ENCODE peak calls at places on chromosomes 16 and 17, in nine cellular contexts. U is astrocyte of the spinal cord; Y is spleen; N is esophagus squamous epithelium; C is GM12878; I is stomach; K is activated CD8-positive, alpha-beta T cell treated with anti-CD3 and anti-CD28 coated beads for 36 hours; J is neural progenitor cell; T is heart left ventricle. G is an unnamed sample.

GRCh38 chr17:65537845-65538678 is 23.4 kb downstream of the AXIN2 start:
- DNase-seq in U (no peak), Y (peak; percentile 67), N (no peak), C (no peak), I (no peak), K (no peak), J (no peak), T (no peak), G (no peak)

GRCh38 chr17:72176902-72177660 is 56.3 kb downstream of the SOX9 start:
- DNase-seq in U (peak; percentile 26), Y (no peak), N (no peak), C (no peak), I (no peak), K (no peak), J (no peak), T (no peak), G (no peak)

GRCh38 chr17:20291076-20291475 is 176.3 kb downstream of the LGALS9B start:
- DNase-seq in U (no peak), Y (no peak), N (no peak), C (no peak), I (no peak), K (no peak), J (no peak), T (no peak), G (no peak)

GRCh38 chr17:42133461-42134041 is 10.9 kb downstream of the HSPB9 start:
- DNase-seq in U (no peak), Y (peak; percentile 89), N (no peak), C (no peak), I (no peak), K (peak; percentile 61), J (no peak), T (no peak), G (peak; percentile 38)

GRCh38 chr17:32519769-32520701 is 33.2 kb downstream of the CDK5R1 start:
- DNase-seq in U (peak; percentile 18), Y (peak; percentile 87), N (no peak), C (peak; percentile 52), I (peak; percentile 30), K (peak; percentile 81), J (peak; percentile 52), T (peak; percentile 26), G (no peak)

GRCh38 chr16:53837421-53837820 is 133.5 kb downstream of the FTO start:
- DNase-seq in U (no peak), Y (no peak), N (no peak), C (no peak), I (no peak), K (no peak), J (no peak), T (no peak), G (no peak)

GRCh38 chr17:77349976-77350830 is 209.4 kb downstream of the SEC14L1 start:
- DNase-seq in U (peak; percentile 67), Y (no peak), N (no peak), C (no peak), I (peak; percentile 18), K (no peak), J (no peak), T (no peak), G (no peak)

GRCh38 chr16:70577256-70577698 is 53.7 kb downstream of the SF3B3 start:
- DNase-seq in U (peak; percentile 68), Y (no peak), N (no peak), C (no peak), I (no peak), K (peak; percentile 26), J (no peak), T (peak; percentile 21), G (no peak)

GRCh38 chr16:13919330-13919682 is 648 bp upstream of the ERCC4 start:
- DNase-seq in U (peak; percentile 55), Y (no peak), N (no peak), C (no peak), I (no peak), K (peak; percentile 23), J (peak; percentile 42), T (no peak), G (no peak)

GRCh38 chr17:48002208-48002919 is 31.5 kb downstream of the CDK5RAP3 start:
- DNase-seq in U (peak; percentile 83), Y (no peak), N (no peak), C (peak; percentile 75), I (no peak), K (no peak), J (peak; percentile 48), T (peak; percentile 9), G (no peak)

GRCh38 chr17:1003972-1004768 is 7.2 kb downstream of the TIMM22 start:
- DNase-seq in U (no peak), Y (peak; percentile 72), N (no peak), C (no peak), I (peak; percentile 71), K (no peak), J (no peak), T (no peak), G (no peak)

GRCh38 chr17:78499715-78500540 is 77.3 kb downstream of the DNAH17 start:
- DNase-seq in U (no peak), Y (no peak), N (no peak), C (no peak), I (no peak), K (no peak), J (no peak), T (no peak), G (no peak)

GRCh38 chr16:15573274-15573895 is 69.6 kb downstream of the MARF1 start:
- DNase-seq in U (no peak), Y (no peak), N (no peak), C (no peak), I (no peak), K (no peak), J (no peak), T (no peak), G (no peak)

GRCh38 chr16:8905168-8905762 is 23.1 kb downstream of the LITAFD start:
- DNase-seq in U (peak; percentile 36), Y (no peak), N (no peak), C (no peak), I (no peak), K (no peak), J (peak; percentile 50), T (no peak), G (no peak)

GRCh38 chr17:17682737-17683675 is 1.7 kb downstream of the RAI1 start:
- DNase-seq in U (peak; percentile 90), Y (peak; percentile 89), N (no peak), C (no peak), I (peak; percentile 75), K (peak; percentile 87), J (peak; percentile 82), T (peak; percentile 79), G (peak; percentile 23)

GRCh38 chr17:57737450-57737849 is 7.6 kb downstream of the CCDC182 start:
- DNase-seq in U (no peak), Y (no peak), N (no peak), C (no peak), I (no peak), K (no peak), J (no peak), T (no peak), G (no peak)

GRCh38 chr17:57735230-57735629 is 9.9 kb downstream of the CCDC182 start:
- DNase-seq in U (no peak), Y (no peak), N (no peak), C (no peak), I (no peak), K (no peak), J (no peak), T (no peak), G (no peak)

GRCh38 chr17:57740225-57740528 is 4.9 kb downstream of the CCDC182 start:
- DNase-seq in U (no peak), Y (no peak), N (no peak), C (no peak), I (no peak), K (no peak), J (no peak), T (no peak), G (no peak)

GRCh38 chr17:57735707-57736106 is 9.4 kb downstream of the CCDC182 start:
- DNase-seq in U (no peak), Y (no peak), N (no peak), C (no peak), I (no peak), K (peak; percentile 24), J (peak; percentile 55), T (no peak), G (no peak)

GRCh38 chr17:57739402-57740224 is 5.5 kb downstream of the CCDC182 start:
- DNase-seq in U (no peak), Y (no peak), N (no peak), C (no peak), I (no peak), K (peak; percentile 18), J (peak; percentile 73), T (no peak), G (no peak)
- TF ChIP-seq CTCF in U (peak; percentile 37), Y (no peak), N (peak; percentile 35), C (peak; percentile 63), I (no peak), K (peak; percentile 58), J (peak; percentile 61), T (peak; percentile 44), G (no peak)

DNA sequence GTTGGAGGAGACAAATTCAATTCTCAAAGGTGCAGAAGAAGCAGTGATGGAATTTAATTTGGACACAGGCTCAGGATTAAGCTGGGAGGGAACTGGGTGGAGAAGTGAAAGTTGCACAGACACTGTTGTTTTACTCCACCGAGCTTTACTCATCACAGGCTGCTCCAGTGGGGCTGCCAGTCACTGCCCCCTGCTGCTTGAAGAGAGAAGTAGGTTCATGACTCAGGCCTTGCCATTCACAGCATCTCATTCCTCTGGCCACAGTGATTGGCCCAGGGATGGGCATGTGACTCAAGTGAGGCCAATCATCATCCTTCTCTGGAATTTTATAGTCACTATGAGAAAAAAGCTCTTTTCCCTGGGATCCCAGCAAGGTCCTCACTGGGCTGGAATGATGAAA is 11.8 kb downstream of the GNAO1 start:
- DNase-seq in U (peak; percentile 2), Y (no peak), N (no peak), C (no peak), I (no peak), K (peak; percentile 76), J (peak; percentile 56), T (no peak), G (no peak)
- TF ChIP-seq CTCF in U (no peak), Y (peak; percentile 25), N (peak; percentile 8), C (peak; percentile 37), I (no peak), K (peak; percentile 67), J (peak; percentile 40), T (peak; percentile 40), G (no peak)

GRCh38 chr16:3127745-3128144 is 7.1 kb upstream of the ZNF213 start:
- DNase-seq in U (no peak), Y (no peak), N (no peak), C (no peak), I (no peak), K (no peak), J (peak; percentile 63), T (no peak), G (no peak)
- TF ChIP-seq CTCF in U (no peak), Y (no peak), N (no peak), C (no peak), I (no peak), K (no peak), J (no peak), T (no peak), G (no peak)

DNA sequence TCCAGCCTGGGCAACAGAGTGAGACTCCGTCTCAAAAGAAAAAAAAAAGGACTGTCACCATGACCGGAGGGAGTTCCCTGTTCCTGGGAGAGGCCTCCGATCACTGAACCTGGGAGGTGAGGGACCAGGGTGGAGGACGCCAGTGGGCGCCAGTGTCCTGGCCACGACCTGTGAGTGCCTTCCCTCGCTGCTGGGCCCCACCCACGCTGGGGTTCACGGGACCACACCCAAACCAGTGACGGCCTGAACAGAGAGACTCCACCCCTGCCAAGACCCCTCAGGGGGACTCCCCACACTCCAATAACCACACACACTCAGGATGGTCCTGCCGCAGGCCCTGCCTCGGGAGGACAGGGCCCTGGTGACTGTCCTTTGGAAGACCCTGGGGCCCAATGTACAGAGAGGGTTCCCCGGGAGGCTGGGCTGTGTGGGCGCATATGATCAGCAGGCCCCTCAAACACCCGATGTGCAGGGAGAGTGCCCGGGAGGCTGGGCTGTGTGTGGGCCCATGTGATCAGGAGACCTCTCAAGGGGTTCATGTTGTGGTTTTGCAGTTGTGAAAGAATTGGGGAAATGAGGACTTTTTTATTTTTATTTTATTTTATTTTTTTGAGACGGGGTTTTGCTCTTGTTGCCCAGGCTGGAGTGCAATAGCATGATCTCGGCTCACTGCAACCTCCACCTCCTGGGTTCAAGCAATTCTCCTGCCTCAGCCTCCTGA is 26.6 kb downstream of the TPSD1 start:
- DNase-seq in U (no peak), Y (no peak), N (no peak), C (no peak), I (no peak), K (no peak), J (no peak), T (no peak), G (no peak)
- TF ChIP-seq CTCF in U (no peak), Y (no peak), N (no peak), C (no peak), I (no peak), K (no peak), J (no peak), T (no peak), G (no peak)

G was measured in activated B cell treated with CpG ODN at 0.5 μM for 24 hours.